ENCODE peak calls at places on chromosome 10, in five cellular contexts. L is GM20000; U is cerebellar cortex; T is H54; P is activated T-helper 1 cell treated with anti-CD3 and anti-CD28 coated beads, Interleukin-12 subunit alpha, Interleukin-12 subunit beta, Interleukin-2, Interleukin-4 antibody, amounts not matched to agents 30 ng/mL and 10 ng/mL and 1 ng/mL, durations not matched to agents 14 hours and 24 hours and 36 hours. Q is an unnamed sample.

GRCh38 chr10:87721781-87722180 is 62.1 kb downstream of the PAPSS2 start:
- DNase-seq in L (no peak), U (no peak), T (no peak), P (no peak), Q (no peak)

GRCh38 chr10:58291538-58292174 is 22.7 kb downstream of the CISD1 start:
- DNase-seq in L (peak; percentile 31), U (peak; percentile 62), T (no peak), P (no peak), Q (peak; percentile 42)

GRCh38 chr10:133474027-133474426 is 20.3 kb downstream of the SCART1 start:
- DNase-seq in L (peak; percentile 12), U (no peak), T (no peak), P (no peak), Q (no peak)

GRCh38 chr10:110758128-110758527 is 113.6 kb upstream of the PDCD4 start:
- DNase-seq in L (no peak), U (no peak), T (no peak), P (no peak), Q (no peak)

GRCh38 chr10:13589316-13589715 is 2.6 kb downstream of the PRPF18 start:
- DNase-seq in L (no peak), U (peak; percentile 6), T (no peak), P (no peak), Q (no peak)

GRCh38 chr10:28984431-28984830 is 304.4 kb upstream of the LYZL1 start:
- DNase-seq in L (no peak), U (no peak), T (peak; percentile 63), P (no peak), Q (peak; percentile 75)

GRCh38 chr10:74825033-74825370 is 1.4 kb upstream of the KAT6B start:
- DNase-seq in L (no peak), U (no peak), T (peak; percentile 44), P (no peak), Q (no peak)

GRCh38 chr10:75023074-75023473 is 88.4 kb upstream of the SAMD8 start:
- DNase-seq in L (no peak), U (peak; percentile 73), T (no peak), P (no peak), Q (no peak)

GRCh38 chr10:29807407-29807806 is 172.6 kb upstream of the SVIL start:
- DNase-seq in L (no peak), U (no peak), T (peak; percentile 15), P (no peak), Q (peak; percentile 68)

GRCh38 chr10:11448190-11448544 is 163.3 kb downstream of the USP6NL start:
- DNase-seq in L (peak; percentile 49), U (no peak), T (no peak), P (no peak), Q (no peak)

GRCh38 chr10:131186547-131187253 is 124.8 kb downstream of the TCERG1L start:
- DNase-seq in L (no peak), U (no peak), T (no peak), P (no peak), Q (no peak)

GRCh38 chr10:30028452-30029045 is 30.8 kb downstream of the JCAD start:
- DNase-seq in L (no peak), U (no peak), T (no peak), P (no peak), Q (no peak)

GRCh38 chr10:80855348-80855971 is 317.8 kb downstream of the SH2D4B start:
- DNase-seq in L (peak; percentile 61), U (peak; percentile 3), T (no peak), P (no peak), Q (no peak)

GRCh38 chr10:75764974-75765551 is 333.6 kb downstream of the LRMDA start:
- DNase-seq in L (no peak), U (no peak), T (no peak), P (no peak), Q (no peak)

GRCh38 chr10:33204049-33204448 is 130.4 kb downstream of the NRP1 start:
- DNase-seq in L (no peak), U (no peak), T (no peak), P (no peak), Q (no peak)

GRCh38 chr10:17171131-17171530 is 30.3 kb downstream of the TRDMT1 start:
- DNase-seq in L (no peak), U (no peak), T (no peak), P (no peak), Q (no peak)

GRCh38 chr10:11409357-11409756 is 202.1 kb downstream of the USP6NL start:
- DNase-seq in L (no peak), U (no peak), T (no peak), P (no peak), Q (no peak)

GRCh38 chr10:88538038-88538437 is 45.1 kb downstream of the RNLS start:
- DNase-seq in L (no peak), U (no peak), T (no peak), P (no peak), Q (no peak)

GRCh38 chr10:21527634-21528451 is 2.4 kb upstream of the SKIDA1 start:
- DNase-seq in L (no peak), U (peak; percentile 67), T (no peak), P (no peak), Q (no peak)

GRCh38 chr10:128026620-128027281 is 99.5 kb downstream of the MKI67 start:
- DNase-seq in L (no peak), U (no peak), T (no peak), P (no peak), Q (no peak)

GRCh38 chr10:110793887-110794286 is 77.8 kb upstream of the PDCD4 start:
- DNase-seq in L (no peak), U (no peak), T (no peak), P (no peak), Q (no peak)

GRCh38 chr10:43120948-43121290 is 17.3 kb upstream of the CSGALNACT2 start:
- DNase-seq in L (peak; percentile 88), U (no peak), T (no peak), P (peak; percentile 82), Q (no peak)

GRCh38 chr10:91975438-91975837 is 51.9 kb downstream of the BTAF1 start:
- DNase-seq in L (no peak), U (no peak), T (no peak), P (no peak), Q (no peak)

GRCh38 chr10:77463967-77464745 is 173.5 kb downstream of the KCNMA1 start:
- DNase-seq in L (no peak), U (no peak), T (peak; percentile 37), P (no peak), Q (no peak)

GRCh38 chr10:52359466-52359865 is 45.4 kb downstream of the DKK1 start:
- DNase-seq in L (no peak), U (no peak), T (no peak), P (no peak), Q (no peak)

GRCh38 chr10:103445767-103446567 is 6.2 kb downstream of the CALHM2 start:
- DNase-seq in L (no peak), U (no peak), T (peak; percentile 43), P (no peak), Q (no peak)

GRCh38 chr10:12848439-12849173 is 152.9 kb downstream of the CCDC3 start:
- DNase-seq in L (no peak), U (no peak), T (no peak), P (no peak), Q (no peak)

GRCh38 chr10:33142290-33142689 is 184.3 kb upstream of the ITGB1 start:
- DNase-seq in L (no peak), U (no peak), T (no peak), P (no peak), Q (no peak)

GRCh38 chr10:123945506-123945905 is 53.9 kb upstream of the CPXM2 start:
- DNase-seq in L (no peak), U (no peak), T (peak; percentile 12), P (no peak), Q (no peak)

GRCh38 chr10:97843296-97843671 is 6.4 kb upstream of the GOLGA7B start:
- DNase-seq in L (no peak), U (no peak), T (no peak), P (no peak), Q (no peak)

GRCh38 chr10:1368772-1369171 is 312.6 kb downstream of the WDR37 start:
- DNase-seq in L (peak; percentile 78), U (peak; percentile 30), T (peak; percentile 49), P (no peak), Q (peak; percentile 3)

GRCh38 chr10:23826399-23826798 is 382.5 kb upstream of the KIAA1217 start:
- DNase-seq in L (peak; percentile 12), U (no peak), T (peak; percentile 1), P (no peak), Q (no peak)

GRCh38 chr10:24645784-24646183 is 77.9 kb downstream of the ARHGAP21 start:
- DNase-seq in L (no peak), U (no peak), T (no peak), P (no peak), Q (no peak)

GRCh38 chr10:99926925-99927718 is 82.6 kb downstream of the DNMBP start:
- DNase-seq in L (no peak), U (no peak), T (no peak), P (no peak), Q (peak; percentile 65)

GRCh38 chr10:69696073-69696731 is 66.2 kb downstream of the FAM241B start:
- DNase-seq in L (peak; percentile 33), U (no peak), T (peak; percentile 82), P (no peak), Q (peak; percentile 90)

GRCh38 chr10:110850099-110850498 is 21.6 kb upstream of the PDCD4 start:
- DNase-seq in L (no peak), U (no peak), T (no peak), P (no peak), Q (no peak)